ENCODE peak calls at places on chromosomes 6 and 20, in seven cellular contexts. One of them, this sample, is unnamed. For H3K36me3 and H3K27me3, the result is how much of the 10 kb centered on the place peaks cover.

GRCh38 chr20:19824861-19825260 is 66.8 kb downstream of the RIN2 start:
- DNase-seq in ovary: no peak
- DNase-seq in uterus: no peak
- DNase-seq in tibial artery: no peak
- DNase-seq in GM23248: peak
- DNase-seq in suprapubic skin: no peak
- DNase-seq in psoas muscle: no peak
- DNase-seq in this sample: peak

GRCh38 chr6:141077355-141078333 is 1055.1 kb upstream of the GJE1 start:
- DNase-seq in ovary: no peak
- DNase-seq in uterus: no peak
- DNase-seq in tibial artery: no peak
- DNase-seq in GM23248: peak
- DNase-seq in suprapubic skin: no peak
- DNase-seq in psoas muscle: no peak
- DNase-seq in this sample: peak

GRCh38 chr6:8529250-8529649 is 93.9 kb upstream of the SLC35B3 start:
- DNase-seq in ovary: no peak
- DNase-seq in uterus: no peak
- DNase-seq in tibial artery: no peak
- DNase-seq in GM23248: no peak
- DNase-seq in suprapubic skin: no peak
- DNase-seq in psoas muscle: no peak
- DNase-seq in this sample: no peak

GRCh38 chr6:617485-618100 is 39.3 kb downstream of the HUS1B start:
- DNase-seq in ovary: no peak
- DNase-seq in uterus: no peak
- DNase-seq in tibial artery: no peak
- DNase-seq in GM23248: no peak
- DNase-seq in suprapubic skin: no peak
- DNase-seq in psoas muscle: peak
- DNase-seq in this sample: no peak

GRCh38 chr6:33655155-33655554 is 34.0 kb downstream of the ITPR3 start:
- DNase-seq in ovary: no peak
- DNase-seq in uterus: no peak
- DNase-seq in tibial artery: no peak
- DNase-seq in GM23248: peak
- DNase-seq in suprapubic skin: no peak
- DNase-seq in psoas muscle: no peak
- DNase-seq in this sample: no peak

GRCh38 chr20:40678286-40678835 is 10.7 kb downstream of the MAFB start:
- DNase-seq in ovary: no peak
- DNase-seq in uterus: no peak
- DNase-seq in tibial artery: no peak
- DNase-seq in GM23248: no peak
- DNase-seq in suprapubic skin: no peak
- DNase-seq in psoas muscle: no peak
- DNase-seq in this sample: no peak

GRCh38 chr20:64239449-64240242 is 15.9 kb upstream of the PCMTD2 start:
- DNase-seq in ovary: no peak
- DNase-seq in uterus: no peak
- DNase-seq in tibial artery: peak
- DNase-seq in GM23248: no peak
- DNase-seq in suprapubic skin: no peak
- DNase-seq in psoas muscle: no peak
- DNase-seq in this sample: no peak

GRCh38 chr20:1336699-1337387 is 7.9 kb upstream of the SDCBP2 start:
- DNase-seq in ovary: peak
- DNase-seq in uterus: peak
- DNase-seq in tibial artery: peak
- DNase-seq in GM23248: peak
- DNase-seq in suprapubic skin: peak
- DNase-seq in psoas muscle: peak
- DNase-seq in this sample: no peak

GRCh38 chr6:105810105-105810921 is 275.8 kb upstream of the PRDM1 start:
- DNase-seq in ovary: no peak
- DNase-seq in uterus: no peak
- DNase-seq in tibial artery: no peak
- DNase-seq in GM23248: peak
- DNase-seq in suprapubic skin: no peak
- DNase-seq in psoas muscle: peak
- DNase-seq in this sample: peak

GRCh38 chr20:2528671-2529070 is 7.7 kb upstream of the TMC2 start:
- DNase-seq in ovary: no peak
- DNase-seq in uterus: no peak
- DNase-seq in tibial artery: no peak
- DNase-seq in GM23248: no peak
- DNase-seq in suprapubic skin: peak
- DNase-seq in psoas muscle: no peak
- DNase-seq in this sample: no peak

GRCh38 chr6:72861059-72861458 is 239.2 kb downstream of the KCNQ5 start:
- DNase-seq in ovary: no peak
- DNase-seq in uterus: no peak
- DNase-seq in tibial artery: no peak
- DNase-seq in GM23248: peak
- DNase-seq in suprapubic skin: no peak
- DNase-seq in psoas muscle: no peak
- DNase-seq in this sample: no peak

GRCh38 chr6:90715093-90715655 is 128.3 kb upstream of the MAP3K7 start:
- DNase-seq in ovary: peak
- DNase-seq in uterus: no peak
- DNase-seq in tibial artery: no peak
- DNase-seq in GM23248: no peak
- DNase-seq in suprapubic skin: no peak
- DNase-seq in psoas muscle: no peak
- DNase-seq in this sample: no peak

GRCh38 chr6:5995705-5996686 is 10.7 kb downstream of the NRN1 start:
- DNase-seq in ovary: no peak
- DNase-seq in uterus: peak
- DNase-seq in tibial artery: peak
- DNase-seq in GM23248: peak
- DNase-seq in suprapubic skin: no peak
- DNase-seq in psoas muscle: peak
- DNase-seq in this sample: peak

DNA sequence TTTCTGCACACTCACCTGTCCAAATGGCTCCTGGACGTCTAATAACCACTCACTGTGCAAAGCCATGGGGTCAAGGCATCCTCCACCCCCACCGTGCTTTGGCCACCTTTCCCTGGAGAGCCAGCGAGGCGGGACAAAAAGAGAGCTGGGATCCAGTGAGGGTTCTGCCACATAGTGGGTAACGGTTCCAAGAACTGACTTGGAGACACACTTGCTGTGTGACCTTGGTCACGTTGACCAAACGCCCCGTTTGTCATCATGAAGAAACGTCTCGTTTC is 287.2 kb downstream of the TFAP2C start:
- DNase-seq in ovary: no peak
- DNase-seq in uterus: no peak
- DNase-seq in tibial artery: no peak
- DNase-seq in GM23248: no peak
- DNase-seq in suprapubic skin: no peak
- DNase-seq in psoas muscle: no peak
- DNase-seq in this sample: no peak
- H3K36me3 ChIP-seq in ovary: under half
- H3K36me3 ChIP-seq in uterus: under half
- H3K36me3 ChIP-seq in tibial artery: under half
- H3K36me3 ChIP-seq in GM23248: under half
- H3K36me3 ChIP-seq in suprapubic skin: under half
- H3K36me3 ChIP-seq in psoas muscle: under half
- H3K36me3 ChIP-seq in this sample: under half

DNA sequence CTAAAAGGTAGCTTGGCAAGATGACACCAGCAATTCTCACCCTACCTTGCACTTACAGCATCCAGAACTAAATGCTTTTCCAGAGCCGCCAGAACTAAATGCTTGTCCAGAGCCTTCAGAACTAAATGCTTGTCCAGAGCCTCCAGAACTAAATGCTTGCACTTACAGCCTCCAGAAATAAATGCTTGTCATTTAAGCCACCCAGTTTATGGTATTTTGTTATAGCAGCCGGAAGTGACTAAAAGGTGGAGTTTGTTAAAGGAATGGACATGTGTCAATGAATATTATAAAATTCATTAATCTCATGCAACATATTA is 133.5 kb downstream of the GPX5 start:
- DNase-seq in ovary: no peak
- DNase-seq in uterus: no peak
- DNase-seq in tibial artery: no peak
- DNase-seq in GM23248: no peak
- DNase-seq in suprapubic skin: no peak
- DNase-seq in psoas muscle: no peak
- DNase-seq in this sample: no peak
- H3K27me3 ChIP-seq in ovary: under half
- H3K27me3 ChIP-seq in uterus: under half
- H3K27me3 ChIP-seq in tibial artery: under half
- H3K27me3 ChIP-seq in GM23248: under half
- H3K27me3 ChIP-seq in suprapubic skin: under half
- H3K27me3 ChIP-seq in psoas muscle: under half
- H3K27me3 ChIP-seq in this sample: under half

GRCh38 chr6:42165016-42165415 is 8.1 kb upstream of the GUCA1A start:
- DNase-seq in ovary: no peak
- DNase-seq in uterus: no peak
- DNase-seq in tibial artery: no peak
- DNase-seq in GM23248: peak
- DNase-seq in suprapubic skin: no peak
- DNase-seq in psoas muscle: no peak
- DNase-seq in this sample: no peak

GRCh38 chr6:42159431-42160024 is 13.6 kb upstream of the GUCA1A start:
- DNase-seq in ovary: no peak
- DNase-seq in uterus: no peak
- DNase-seq in tibial artery: no peak
- DNase-seq in GM23248: no peak
- DNase-seq in suprapubic skin: no peak
- DNase-seq in psoas muscle: no peak
- DNase-seq in this sample: no peak

GRCh38 chr6:42163941-42164340 is 9.2 kb upstream of the GUCA1A start:
- DNase-seq in ovary: no peak
- DNase-seq in uterus: no peak
- DNase-seq in tibial artery: no peak
- DNase-seq in GM23248: peak
- DNase-seq in suprapubic skin: no peak
- DNase-seq in psoas muscle: no peak
- DNase-seq in this sample: no peak

GRCh38 chr6:42162812-42163211 is 10.4 kb upstream of the GUCA1A start:
- DNase-seq in ovary: no peak
- DNase-seq in uterus: no peak
- DNase-seq in tibial artery: no peak
- DNase-seq in GM23248: no peak
- DNase-seq in suprapubic skin: no peak
- DNase-seq in psoas muscle: no peak
- DNase-seq in this sample: no peak

GRCh38 chr6:42162384-42162783 is 10.8 kb upstream of the GUCA1A start:
- DNase-seq in ovary: no peak
- DNase-seq in uterus: no peak
- DNase-seq in tibial artery: no peak
- DNase-seq in GM23248: no peak
- DNase-seq in suprapubic skin: no peak
- DNase-seq in psoas muscle: no peak
- DNase-seq in this sample: no peak
- H3K4me3 ChIP-seq in ovary: no peak
- H3K4me3 ChIP-seq in uterus: no peak
- H3K4me3 ChIP-seq in tibial artery: no peak
- H3K4me3 ChIP-seq in GM23248: no peak
- H3K4me3 ChIP-seq in suprapubic skin: no peak
- H3K4me3 ChIP-seq in psoas muscle: no peak
- H3K4me3 ChIP-seq in this sample: no peak

DNA sequence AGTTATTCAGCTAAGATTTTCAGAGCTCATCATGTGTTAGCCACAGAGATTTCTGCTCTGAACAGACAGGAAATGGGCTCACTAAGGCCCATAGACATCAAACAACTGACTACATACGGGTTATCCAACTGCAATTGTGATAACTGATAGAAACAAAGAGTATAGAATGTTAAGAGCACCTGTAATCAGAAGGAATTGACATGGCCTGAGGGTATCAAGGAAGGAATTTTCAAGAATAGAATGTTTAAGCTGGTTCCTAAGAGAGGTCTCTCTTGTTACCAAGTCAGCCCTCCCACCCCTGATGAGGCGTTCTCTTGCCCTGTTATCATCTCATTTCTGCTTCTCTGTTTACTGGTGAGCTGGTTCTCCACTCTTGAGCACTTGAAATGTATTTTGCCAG is at the start of gene MEI4:
- DNase-seq in ovary: no peak
- DNase-seq in uterus: no peak
- DNase-seq in tibial artery: no peak
- DNase-seq in GM23248: no peak
- DNase-seq in suprapubic skin: no peak
- DNase-seq in psoas muscle: no peak
- DNase-seq in this sample: no peak
- H3K36me3 ChIP-seq in ovary: under half
- H3K36me3 ChIP-seq in uterus: under half
- H3K36me3 ChIP-seq in tibial artery: under half
- H3K36me3 ChIP-seq in GM23248: under half
- H3K36me3 ChIP-seq in suprapubic skin: under half
- H3K36me3 ChIP-seq in psoas muscle: under half
- H3K36me3 ChIP-seq in this sample: under half